ENCODE peak calls at places on chromosomes 7 and 10, in four cellular contexts. C is WTC11, B is SK-N-SH, M is K562. P is an unnamed sample.

GRCh38 chr10:112678581-112678980 is 231.6 kb downstream of the VTI1A start:
- DNase-seq in B (no peak), C (no peak), M (no peak), P (no peak)

GRCh38 chr7:121002755-121003114 is 14.2 kb downstream of the CPED1 start:
- DNase-seq in C (no peak), B (no peak), M (no peak), P (no peak)

GRCh38 chr10:125772864-125773180 is 2.8 kb downstream of the MMP21 start:
- DNase-seq in M (no peak), B (no peak), C (no peak), P (no peak)

GRCh38 chr10:66550351-66550750 is 375.5 kb upstream of the LRRTM3 start:
- DNase-seq in C (no peak), B (no peak), M (no peak), P (no peak)

GRCh38 chr10:113646337-113647201 is 17.3 kb downstream of the NRAP start:
- DNase-seq in M (no peak), B (no peak), C (no peak), P (no peak)

GRCh38 chr7:46131916-46132795 is 211.1 kb upstream of the IGFBP3 start:
- DNase-seq in C (peak), B (no peak), M (no peak), P (no peak)

GRCh38 chr10:47354162-47354561 is 6.0 kb downstream of the RBP3 start:
- DNase-seq in M (peak), C (no peak), B (no peak), P (no peak)

GRCh38 chr7:33072471-33072870 is 9.9 kb upstream of the NT5C3A start:
- DNase-seq in B (no peak), M (no peak), C (no peak), P (no peak)

GRCh38 chr7:97104719-97105129 is 12.8 kb upstream of the SDHAF3 start:
- DNase-seq in C (peak), B (peak), M (peak), P (peak)

GRCh38 chr7:107442678-107443077 is 27.2 kb upstream of the GPR22 start:
- DNase-seq in C (no peak), M (no peak), B (no peak), P (no peak)

GRCh38 chr10:102452672-102453340 is 1.5 kb upstream of the C10orf95 start:
- DNase-seq in M (peak), B (no peak), C (no peak), P (no peak)

GRCh38 chr7:74612015-74612829 is 45.3 kb upstream of the GTF2I start:
- DNase-seq in B (peak), M (peak), C (peak), P (no peak)

GRCh38 chr7:587769-588168 is 68.1 kb upstream of the PDGFA start:
- DNase-seq in C (no peak), M (no peak), B (no peak), P (no peak)

DNA sequence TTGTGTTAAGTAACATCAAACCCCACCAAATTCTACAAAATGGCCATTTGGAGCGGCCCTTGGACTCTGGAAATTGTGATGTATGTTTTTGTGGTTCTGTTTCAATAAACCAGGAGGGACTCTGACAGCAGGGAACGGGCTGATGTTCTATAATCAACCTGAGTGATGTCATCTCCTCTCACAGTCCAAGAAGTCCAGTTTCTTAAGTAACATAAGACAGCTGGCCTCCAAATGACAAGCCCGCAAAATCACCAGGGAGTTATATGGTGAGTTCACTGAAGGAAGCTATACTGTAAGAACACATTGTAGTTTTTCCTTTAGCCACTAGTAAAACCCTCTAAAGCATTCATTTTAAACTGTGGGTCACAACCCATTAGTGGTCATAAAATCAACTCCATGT is 34.0 kb downstream of the GOT1 start:
- DNase-seq in B (no peak), M (no peak), C (no peak), P (no peak)
- TF ChIP-seq TEAD4 in B (no peak), M (no peak), C (no peak), P (no peak)

DNA sequence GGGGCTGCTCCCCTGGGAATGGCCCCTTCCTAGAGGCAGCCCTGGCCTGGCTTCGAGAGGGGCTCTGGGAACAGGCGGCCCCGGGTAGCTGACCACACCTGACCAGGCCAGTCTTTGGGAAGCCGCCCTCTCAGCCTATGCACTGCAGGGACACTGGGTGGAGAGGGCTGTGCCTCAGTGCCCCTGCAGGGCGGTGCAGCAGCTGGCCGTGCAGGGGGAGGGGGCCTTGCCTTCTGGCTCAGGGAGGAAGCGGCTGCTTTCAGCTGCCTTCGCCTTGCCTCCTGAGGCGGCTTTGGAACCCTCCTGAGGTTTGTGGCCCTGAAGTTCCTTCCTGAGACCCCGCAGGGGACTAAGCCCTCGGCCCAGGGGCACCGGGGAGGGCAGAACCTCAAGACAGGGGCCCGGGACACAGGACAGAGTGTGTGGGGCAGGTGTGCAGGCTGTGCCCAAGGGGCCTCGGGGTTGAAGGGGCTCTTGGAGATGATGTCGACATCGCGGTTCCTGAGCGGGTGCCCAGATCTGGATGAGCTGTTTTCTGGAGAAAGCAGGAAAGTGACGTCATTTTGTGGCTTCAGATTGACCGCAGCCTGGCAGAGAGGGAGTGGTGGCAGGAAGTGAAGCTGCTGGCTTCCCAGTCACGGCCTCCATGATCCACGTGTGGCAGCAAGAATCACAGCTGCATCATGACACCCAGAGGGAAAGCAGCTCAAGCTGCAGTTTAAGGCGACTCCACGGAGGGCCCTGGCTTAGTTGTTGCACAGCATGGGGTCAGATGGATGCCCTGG is 17.7 kb downstream of the ADAM8 start:
- DNase-seq in M (no peak), B (no peak), C (no peak), P (no peak)
- TF ChIP-seq TEAD4 in M (no peak), B (peak), C (no peak), P (no peak)

DNA sequence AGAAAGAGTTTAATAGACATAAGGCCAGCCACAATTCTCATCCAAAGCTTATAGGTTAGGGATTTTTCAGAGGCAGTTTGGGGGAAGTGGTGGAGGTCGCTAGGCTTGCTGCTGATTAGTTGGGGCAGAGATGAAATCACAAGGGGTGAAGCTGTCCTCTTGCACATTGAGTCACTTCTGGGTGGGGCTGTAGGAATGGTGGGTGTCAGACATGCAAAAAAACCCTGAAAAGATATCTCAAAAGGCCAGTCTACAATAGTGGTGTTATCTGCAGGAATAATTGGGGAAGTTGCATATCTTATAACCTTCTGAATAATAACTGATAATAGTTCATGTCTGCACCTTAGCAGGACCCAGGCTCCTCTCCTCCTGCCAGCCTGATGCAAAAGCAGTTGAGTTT is 2.1 kb downstream of the FAM24B start:
- DNase-seq in C (no peak), M (peak), B (no peak), P (no peak)
- TF ChIP-seq TEAD4 in C (no peak), M (no peak), B (no peak), P (no peak)

GRCh38 chr10:29353291-29353690 is 64.4 kb downstream of the LYZL1 start:
- DNase-seq in M (no peak), B (no peak), C (no peak), P (no peak)

GRCh38 chr10:29355436-29355991 is 66.6 kb downstream of the LYZL1 start:
- DNase-seq in B (no peak), M (no peak), C (no peak), P (no peak)

GRCh38 chr10:29353887-29354561 is 65.2 kb downstream of the LYZL1 start:
- DNase-seq in M (no peak), C (no peak), B (no peak), P (no peak)

GRCh38 chr10:29357962-29358635 is 69.2 kb downstream of the LYZL1 start:
- DNase-seq in B (no peak), C (no peak), M (no peak), P (no peak)

GRCh38 chr10:29356931-29357330 is 68.1 kb downstream of the LYZL1 start:
- DNase-seq in M (no peak), B (no peak), C (no peak), P (no peak)
- TF ChIP-seq TEAD4 in M (no peak), B (no peak), C (no peak), P (no peak)

GRCh38 chr10:100887761-100888296 is 24.9 kb upstream of the SLF2 start:
- DNase-seq in C (no peak), B (no peak), M (no peak), P (no peak)

GRCh38 chr10:100889546-100889945 is 23.2 kb upstream of the SLF2 start:
- DNase-seq in M (no peak), B (no peak), C (no peak), P (peak)

GRCh38 chr10:100890696-100891271 is 22.0 kb upstream of the SLF2 start:
- DNase-seq in M (no peak), C (no peak), B (no peak), P (peak)

GRCh38 chr10:100890141-100890695 is 22.5 kb upstream of the SLF2 start:
- DNase-seq in M (no peak), C (no peak), B (no peak), P (no peak)

DNA sequence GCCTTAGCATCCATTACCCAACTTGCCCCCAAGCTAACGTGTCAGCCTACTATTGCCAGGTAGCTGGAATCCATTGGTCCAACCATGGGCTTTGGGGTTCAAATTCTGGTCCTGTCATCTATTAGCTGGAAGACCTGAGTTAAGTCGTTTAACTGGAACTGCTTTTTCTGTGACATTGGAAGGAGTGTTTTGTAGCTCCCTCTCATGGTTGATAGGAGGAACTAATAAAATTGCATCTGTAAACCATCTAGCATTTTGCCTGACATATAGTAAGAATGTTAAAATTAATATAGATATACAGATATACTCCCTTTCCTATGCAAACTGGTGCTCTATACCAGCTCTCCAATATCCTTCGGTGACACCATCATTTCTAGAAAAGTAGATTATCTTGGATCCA is 23.8 kb upstream of the SLF2 start:
- DNase-seq in M (no peak), B (no peak), C (no peak), P (no peak)
- TF ChIP-seq TEAD4 in M (no peak), B (no peak), C (no peak), P (no peak)

DNA sequence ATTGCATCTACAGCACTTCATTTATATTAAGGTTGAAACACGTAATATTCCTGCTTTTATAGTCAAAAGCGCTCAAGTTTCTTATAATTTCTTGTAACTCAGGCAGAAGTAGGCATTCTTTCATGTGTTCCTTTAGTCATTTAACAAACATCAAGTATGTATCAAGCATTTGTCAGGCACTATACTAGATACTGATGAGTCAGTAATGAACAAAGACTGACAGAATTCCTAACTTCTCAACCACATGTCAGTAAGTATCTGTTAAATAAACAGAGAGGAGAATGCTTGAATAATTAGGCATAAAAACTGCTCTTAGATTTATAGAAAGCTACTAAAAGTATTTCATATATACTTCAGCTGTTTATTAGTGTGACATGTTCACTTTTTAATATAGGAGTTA is 9.9 kb downstream of the CRPPA start:
- DNase-seq in M (no peak), C (no peak), B (no peak), P (no peak)
- TF ChIP-seq TEAD4 in M (no peak), C (no peak), B (no peak), P (no peak)

GRCh38 chr10:78759448-78760120 is 309.2 kb upstream of the ZMIZ1 start:
- DNase-seq in C (no peak), B (no peak), M (no peak), P (no peak)

GRCh38 chr10:78756604-78757442 is 311.9 kb upstream of the ZMIZ1 start:
- DNase-seq in C (no peak), B (no peak), M (no peak), P (no peak)

GRCh38 chr10:78758176-78758575 is 310.6 kb upstream of the ZMIZ1 start:
- DNase-seq in C (no peak), B (no peak), M (no peak), P (no peak)

GRCh38 chr10:78755877-78756455 is 312.8 kb upstream of the ZMIZ1 start:
- DNase-seq in B (no peak), M (no peak), C (no peak), P (no peak)

DNA sequence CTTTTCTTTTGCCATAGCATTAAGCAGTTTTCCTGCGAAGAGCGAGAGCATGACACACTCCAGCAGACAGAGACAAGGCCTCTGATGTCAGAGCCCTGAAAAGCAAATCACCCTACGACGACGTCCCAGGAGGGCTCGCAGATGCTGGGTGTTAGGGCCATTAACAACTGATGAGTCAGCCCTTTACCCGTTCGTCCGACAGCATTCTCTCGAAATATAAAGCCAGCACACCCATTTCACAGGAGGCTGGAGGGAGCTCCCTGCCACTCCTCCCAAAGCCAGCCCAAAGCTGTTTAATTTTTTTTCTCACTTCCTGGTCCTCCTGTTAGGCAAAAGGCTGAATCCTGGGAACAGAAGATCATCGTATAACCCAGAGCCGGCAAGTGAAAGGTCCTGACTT is 311.2 kb upstream of the ZMIZ1 start:
- DNase-seq in B (no peak), M (no peak), C (no peak), P (no peak)
- TF ChIP-seq TEAD4 in B (no peak), M (no peak), C (no peak), P (no peak)

DNA sequence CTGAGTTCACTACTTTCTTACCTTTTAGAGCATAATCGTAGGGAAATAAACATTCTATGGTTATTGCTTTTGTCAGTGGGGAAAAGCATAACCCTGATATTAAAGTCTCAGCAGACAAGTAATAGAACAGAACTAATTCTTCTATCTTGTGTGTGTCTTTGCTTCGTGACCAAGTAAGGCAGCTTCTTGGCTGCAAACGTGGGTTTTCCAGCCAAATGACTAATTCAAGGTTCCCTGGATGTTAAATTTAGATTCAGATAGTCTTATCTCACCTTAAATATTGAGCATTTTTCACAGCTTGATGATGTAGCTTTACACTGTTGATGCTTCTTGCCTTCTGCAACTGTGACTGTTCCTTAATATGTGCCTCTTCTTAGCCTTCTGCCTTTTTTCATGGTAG is 113.0 kb downstream of the EXOC4 start:
- DNase-seq in C (no peak), M (no peak), B (no peak), P (no peak)
- TF ChIP-seq TEAD4 in C (no peak), M (no peak), B (no peak), P (no peak)

DNA sequence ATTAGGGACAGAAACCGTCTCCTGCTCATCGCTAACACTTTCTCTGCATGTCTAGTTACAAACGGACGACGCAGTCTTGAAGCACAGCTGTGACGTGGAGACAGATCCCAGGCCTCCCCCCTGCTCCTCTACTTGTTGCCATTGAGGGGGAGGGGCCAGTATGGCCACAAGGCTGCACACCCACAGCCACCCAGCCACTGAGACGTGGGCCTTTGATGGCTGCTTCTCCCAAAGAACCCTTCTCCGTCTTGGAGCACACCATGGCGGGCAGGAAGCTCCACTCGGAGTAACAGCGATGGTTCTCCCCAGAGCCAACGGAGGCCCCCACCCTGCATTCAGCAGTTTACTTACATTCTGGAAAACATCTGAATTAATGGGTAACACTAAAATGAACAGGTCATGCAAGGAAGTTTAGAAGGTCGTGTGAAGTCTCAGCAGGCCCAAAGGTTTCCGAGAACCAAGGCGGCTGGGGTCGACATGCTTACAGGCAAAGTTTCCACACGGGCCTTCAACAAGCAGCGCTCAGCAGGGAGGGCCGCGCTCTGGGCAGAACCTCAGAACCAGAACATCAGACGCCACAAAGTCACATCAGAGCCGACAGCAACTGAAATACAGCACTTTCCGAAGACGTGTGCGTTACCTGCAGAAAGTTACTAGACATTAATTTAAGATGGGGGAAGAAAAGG is 169.6 kb downstream of the DIP2C start:
- DNase-seq in C (no peak), B (no peak), M (no peak), P (no peak)
- TF ChIP-seq TEAD4 in C (no peak), B (no peak), M (no peak), P (no peak)